ENCODE peak calls at places on chromosomes 2 and 18, in five cellular contexts. I is stomach, T is small intestine, J is GM23248, E is Peyer's patch. A is an unnamed sample. For H3K4me1, the result is how much of the 10 kb centered on the place peaks cover.

GRCh38 chr2:112646791-112647720 is 1.3 kb downstream of the SLC20A1 start:
- DNase-seq in I (no peak), J (peak), E (no peak), T (no peak), A (no peak)

GRCh38 chr2:99066602-99067001 is 74.9 kb upstream of the C2orf15 start:
- DNase-seq in J (peak), I (peak), T (peak), E (no peak), A (no peak)

GRCh38 chr2:54634564-54635511 is 88.6 kb upstream of the EML6 start:
- DNase-seq in E (no peak), I (no peak), J (peak), T (no peak), A (peak)

GRCh38 chr2:224155896-224156295 is 116.8 kb upstream of the SERPINE2 start:
- DNase-seq in E (no peak), J (peak), T (no peak), I (no peak), A (no peak)

GRCh38 chr2:133885847-133886246 is 317.6 kb upstream of the NCKAP5 start:
- DNase-seq in I (peak), E (no peak), T (no peak), J (no peak), A (no peak)

GRCh38 chr2:60925994-60926750 is 44.8 kb downstream of the REL start:
- DNase-seq in I (no peak), E (no peak), J (peak), T (no peak), A (no peak)

GRCh38 chr2:133780099-133780996 is 212.1 kb upstream of the NCKAP5 start:
- DNase-seq in J (peak), E (no peak), T (peak), I (peak), A (no peak)

GRCh38 chr2:26640331-26640745 is 828 bp downstream of the CIB4 start:
- DNase-seq in I (peak), E (no peak), J (peak), T (no peak), A (no peak)

GRCh38 chr2:234212534-234212933 is 162.0 kb downstream of the SPP2 start:
- DNase-seq in J (no peak), I (no peak), T (peak), E (no peak), A (no peak)

GRCh38 chr2:61763605-61764034 is 90.2 kb downstream of the FAM161A start:
- DNase-seq in I (peak), J (peak), E (peak), T (peak), A (peak)

GRCh38 chr2:216362730-216363129 is 9.6 kb downstream of the MARCHF4 start:
- DNase-seq in J (peak), E (no peak), I (no peak), T (no peak), A (no peak)

GRCh38 chr2:46293466-46293865 is 3.7 kb upstream of the EPAS1 start:
- DNase-seq in I (no peak), T (no peak), J (peak), E (no peak), A (no peak)

GRCh38 chr2:145760781-145761649 is 1241.1 kb upstream of the ZEB2 start:
- DNase-seq in T (no peak), J (peak), E (no peak), I (no peak), A (no peak)

GRCh38 chr2:77590298-77590917 is 68.2 kb upstream of the LRRTM4 start:
- DNase-seq in I (no peak), T (no peak), J (no peak), E (no peak), A (no peak)

GRCh38 chr2:232885264-232885961 is 15.3 kb downstream of the SNORC start:
- DNase-seq in T (no peak), I (no peak), E (no peak), J (no peak), A (peak)

GRCh38 chr2:184532541-184532940 is 65.8 kb upstream of the ZNF804A start:
- DNase-seq in I (no peak), T (no peak), E (no peak), J (no peak), A (no peak)

GRCh38 chr2:183035954-183036669 is 2.1 kb downstream of the NCKAP1 start:
- DNase-seq in T (peak), I (no peak), E (no peak), J (no peak), A (no peak)

GRCh38 chr2:136363470-136363869 is 245.5 kb upstream of the CXCR4 start:
- DNase-seq in E (no peak), T (peak), I (no peak), J (no peak), A (no peak)

GRCh38 chr18:45802814-45803492 is 22.5 kb upstream of the SIGLEC15 start:
- DNase-seq in I (no peak), T (no peak), J (peak), E (no peak), A (no peak)

GRCh38 chr2:164622338-164623106 is 1.2 kb upstream of the GRB14 start:
- DNase-seq in E (no peak), T (no peak), I (no peak), J (no peak), A (no peak)

GRCh38 chr2:149828506-149829210 is 241.1 kb upstream of the MMADHC start:
- DNase-seq in I (no peak), E (no peak), T (no peak), J (no peak), A (no peak)

GRCh38 chr2:168499500-168499899 is 43.4 kb downstream of the CERS6 start:
- DNase-seq in T (no peak), I (no peak), J (no peak), E (no peak), A (no peak)

GRCh38 chr2:198173242-198173641 is 368.8 kb downstream of the PLCL1 start:
- DNase-seq in J (peak), T (no peak), I (no peak), E (no peak), A (no peak)

GRCh38 chr2:176454893-176455810 is 185.9 kb downstream of the MTX2 start:
- DNase-seq in I (peak), E (peak), T (peak), J (peak), A (peak)

GRCh38 chr2:157592983-157593382 is 35.7 kb downstream of the ACVR1C start:
- DNase-seq in J (peak), E (no peak), T (no peak), I (no peak), A (no peak)

GRCh38 chr2:145012214-145012670 is 492.3 kb upstream of the ZEB2 start:
- DNase-seq in J (peak), T (no peak), I (no peak), E (no peak), A (peak)

GRCh38 chr2:68436270-68436669 is 30.8 kb downstream of the FBXO48 start:
- DNase-seq in J (peak), I (no peak), T (no peak), E (no peak), A (no peak)

GRCh38 chr2:225494100-225494459 is 94.6 kb downstream of the NYAP2 start:
- DNase-seq in T (no peak), J (no peak), E (no peak), I (no peak), A (no peak)

GRCh38 chr18:75405341-75405740 is 22.2 kb downstream of the SMIM21 start:
- DNase-seq in E (no peak), T (no peak), I (no peak), J (peak), A (no peak)

GRCh38 chr2:3268705-3269029 is 109.0 kb downstream of the EIPR1 start:
- DNase-seq in T (no peak), I (peak), E (no peak), J (no peak), A (no peak)

GRCh38 chr2:48504647-48505327 is 25.2 kb upstream of the STON1 start:
- DNase-seq in I (no peak), E (no peak), J (peak), T (no peak), A (no peak)

GRCh38 chr2:172439911-172440310 is 12.5 kb downstream of the ITGA6 start:
- DNase-seq in E (no peak), I (no peak), J (no peak), T (no peak), A (no peak)

DNA sequence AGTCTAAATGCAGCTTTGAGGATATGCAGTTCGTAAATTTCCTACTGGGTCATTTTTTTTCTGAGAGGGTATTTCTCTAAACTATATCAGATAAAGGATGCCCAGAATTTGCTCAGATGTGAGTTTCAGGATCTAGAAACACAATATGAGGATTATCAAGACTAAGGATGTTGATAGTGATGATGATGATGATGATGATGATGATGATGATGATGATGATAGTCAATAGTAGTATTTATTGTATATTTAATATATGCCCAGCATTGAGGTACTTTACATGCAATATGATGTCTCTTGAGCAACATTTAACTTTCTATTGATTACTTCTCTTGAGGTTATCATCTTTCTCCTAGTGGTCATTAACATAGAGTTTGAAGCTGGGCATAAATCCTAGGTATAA is 222.1 kb upstream of the NRP2 start:
- DNase-seq in T (no peak), I (no peak), J (no peak), E (no peak), A (no peak)
- H3K4me1 ChIP-seq in T (under half), I (under half), J (under half), E (under half), A (under half)

DNA sequence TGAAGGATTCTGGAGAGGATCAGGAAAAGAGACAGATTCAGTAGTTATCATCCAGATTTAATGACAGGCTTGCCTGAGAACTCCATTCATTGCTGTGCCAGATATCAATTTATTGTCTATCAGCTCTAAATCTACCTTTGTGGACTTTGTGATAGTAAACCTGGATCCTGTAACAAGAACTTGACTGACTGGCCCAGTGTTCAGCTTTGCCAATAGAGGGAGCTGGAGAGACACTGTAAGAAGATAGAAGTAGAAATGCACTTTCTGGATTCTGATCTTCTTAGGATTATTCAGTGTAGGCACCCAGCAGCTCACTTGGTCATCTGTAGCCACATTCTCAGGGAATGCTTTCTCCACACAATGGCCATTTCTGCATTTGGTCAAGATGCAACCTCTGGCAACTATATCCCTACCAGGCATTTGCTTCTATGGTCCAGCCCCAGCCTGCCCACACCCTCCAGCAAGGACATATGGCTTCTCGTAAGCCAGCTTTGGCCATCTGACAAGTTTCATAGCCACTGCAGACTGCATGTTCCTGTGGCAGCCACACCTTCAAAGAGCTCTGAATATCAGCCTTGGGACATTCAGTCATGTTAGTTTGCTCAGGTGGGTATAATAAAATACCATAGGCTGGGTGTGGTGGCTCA is 6.1 kb upstream of the SERPINB8 start:
- DNase-seq in T (peak), E (peak), I (peak), J (peak), A (no peak)
- H3K27ac ChIP-seq in T (peak), E (peak), I (no peak), J (no peak), A (no peak)

DNA sequence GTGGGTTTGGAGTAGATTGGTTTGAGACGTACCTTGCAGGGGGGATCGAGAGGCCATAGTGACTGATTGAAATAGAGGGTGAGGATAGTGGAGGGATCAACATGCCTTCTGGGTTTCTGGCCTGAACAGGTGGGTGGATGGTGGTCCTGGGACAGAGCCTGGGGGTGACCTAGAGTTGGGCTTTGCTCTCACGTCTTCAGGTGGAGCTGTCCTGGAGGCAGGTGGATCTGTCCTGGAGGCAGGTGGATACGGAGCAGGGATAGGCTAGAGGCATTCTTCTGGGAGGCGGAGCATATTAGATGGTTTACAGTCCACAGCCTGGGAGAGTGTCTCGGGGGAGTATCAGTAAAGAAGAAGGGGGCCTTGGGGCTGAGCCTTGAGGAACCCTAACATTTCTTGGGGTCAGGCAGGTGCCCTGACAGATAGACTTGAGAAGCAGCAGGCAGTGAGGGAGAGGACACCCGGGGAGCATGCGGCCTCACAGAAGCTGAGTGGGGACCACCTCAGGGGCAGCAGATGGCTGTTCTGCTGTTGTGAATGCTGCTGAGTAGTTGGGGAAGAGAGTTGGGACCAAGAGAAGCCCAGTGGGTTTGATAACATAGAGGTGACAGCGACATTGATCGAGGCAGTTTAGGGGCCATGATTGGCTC is 1.6 kb downstream of the CAPN10 start:
- DNase-seq in T (no peak), I (no peak), J (no peak), E (peak), A (no peak)
- H3K4me3 ChIP-seq in T (no peak), I (peak), J (peak), E (no peak), A (peak)

GRCh38 chr2:9380702-9381628 is 42.4 kb downstream of the ITGB1BP1 start:
- DNase-seq in E (peak), I (peak), T (no peak), J (peak), A (no peak)
- H3K4me1 ChIP-seq in E (under half), I (under half), T (under half), J (under half), A (half or more)

GRCh38 chr18:49094979-49095632 is 144.3 kb upstream of the SMAD7 start:
- DNase-seq in E (no peak), I (no peak), T (no peak), J (peak), A (no peak)
- H3K27ac ChIP-seq in E (no peak), I (no peak), T (no peak), J (peak), A (no peak)

GRCh38 chr2:8833863-8834262 is 3.5 kb downstream of the KIDINS220 start:
- DNase-seq in J (no peak), T (no peak), E (no peak), I (no peak), A (no peak)
- H3K4me3 ChIP-seq in J (no peak), T (no peak), E (no peak), I (no peak), A (peak)